ENCODE peak calls at places on chromosomes 6 and 20, in ten cellular contexts. Y is HAP-1; A is adrenal gland; O is Peyer's patch; E is Panc1; T is BE2C; C is CD8-positive, alpha-beta T cell; P is uterus; J is WERI-Rb-1; N is body of pancreas. L is an unnamed sample. For H3K9me3, the result is how much of the 10 kb centered on the place peaks cover.

GRCh38 chr6:13813621-13814175 is 659 bp downstream of the MCUR1 start:
- DNase-seq in Y (peak), A (peak), O (peak), E (no peak), T (peak), C (no peak), P (peak), J (peak), N (peak), L (peak)

GRCh38 chr6:164507197-164507957 is 802.0 kb downstream of the C6orf118 start:
- DNase-seq in Y (no peak), A (no peak), O (no peak), E (no peak), T (no peak), C (no peak), P (peak), J (no peak), N (no peak), L (no peak)

GRCh38 chr6:25173951-25174474 is 105.2 kb upstream of the CARMIL1 start:
- DNase-seq in Y (no peak), A (peak), O (no peak), E (peak), T (no peak), C (no peak), P (no peak), J (no peak), N (no peak), L (no peak)

GRCh38 chr6:42403415-42403814 is 48.3 kb downstream of the TRERF1 start:
- DNase-seq in Y (no peak), A (no peak), O (no peak), E (no peak), T (no peak), C (no peak), P (no peak), J (no peak), N (no peak), L (no peak)

GRCh38 chr6:138662474-138662873 is 111.1 kb upstream of the CCDC28A start:
- DNase-seq in Y (no peak), A (no peak), O (no peak), E (peak), T (no peak), C (no peak), P (no peak), J (no peak), N (no peak), L (no peak)

GRCh38 chr6:87431263-87431662 is 23.5 kb downstream of the CFAP206 start:
- DNase-seq in Y (no peak), A (no peak), O (no peak), E (no peak), T (no peak), C (no peak), P (no peak), J (no peak), N (no peak), L (no peak)

GRCh38 chr6:144055121-144055931 is 40.0 kb downstream of the SF3B5 start:
- DNase-seq in Y (no peak), A (no peak), O (peak), E (no peak), T (no peak), C (no peak), P (no peak), J (no peak), N (no peak), L (no peak)

GRCh38 chr6:149043476-149044130 is 273.9 kb upstream of the TAB2 start:
- DNase-seq in Y (no peak), A (no peak), O (no peak), E (no peak), T (peak), C (no peak), P (no peak), J (peak), N (no peak), L (no peak)

GRCh38 chr6:112911949-112912348 is 564.8 kb downstream of the RFPL4B start:
- DNase-seq in Y (peak), A (no peak), O (no peak), E (no peak), T (no peak), C (no peak), P (no peak), J (no peak), N (no peak), L (no peak)

GRCh38 chr20:4021905-4022304 is 6.5 kb upstream of the RNF24 start:
- DNase-seq in Y (no peak), A (no peak), O (no peak), E (no peak), T (no peak), C (no peak), P (no peak), J (no peak), N (no peak), L (no peak)

DNA sequence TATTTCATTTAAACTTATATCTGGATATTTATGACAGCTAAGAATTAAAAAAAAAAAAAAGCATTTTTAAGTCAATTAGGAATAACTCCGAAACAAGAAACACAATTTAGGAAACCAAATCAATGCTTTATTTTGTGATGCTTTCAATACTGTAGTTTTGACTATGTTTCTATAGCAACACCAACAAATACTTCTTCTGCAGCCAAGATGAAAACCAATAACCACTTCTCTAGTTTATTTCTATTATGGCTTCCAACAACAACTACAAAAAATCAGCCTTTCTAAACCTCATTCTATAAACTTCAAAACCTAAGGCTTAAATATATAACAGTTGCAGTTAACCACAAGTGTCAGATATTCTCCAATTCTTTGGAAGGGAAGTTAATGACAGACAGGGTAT is 81.0 kb downstream of the EPB41L2 start:
- DNase-seq in Y (no peak), A (no peak), O (no peak), E (no peak), T (no peak), C (no peak), P (no peak), J (no peak), N (no peak), L (no peak)
- H3K9me3 ChIP-seq in Y (under half), A (under half), O (under half), E (under half), T (under half), C (under half), P (under half), J (under half), N (under half), L (under half)

DNA sequence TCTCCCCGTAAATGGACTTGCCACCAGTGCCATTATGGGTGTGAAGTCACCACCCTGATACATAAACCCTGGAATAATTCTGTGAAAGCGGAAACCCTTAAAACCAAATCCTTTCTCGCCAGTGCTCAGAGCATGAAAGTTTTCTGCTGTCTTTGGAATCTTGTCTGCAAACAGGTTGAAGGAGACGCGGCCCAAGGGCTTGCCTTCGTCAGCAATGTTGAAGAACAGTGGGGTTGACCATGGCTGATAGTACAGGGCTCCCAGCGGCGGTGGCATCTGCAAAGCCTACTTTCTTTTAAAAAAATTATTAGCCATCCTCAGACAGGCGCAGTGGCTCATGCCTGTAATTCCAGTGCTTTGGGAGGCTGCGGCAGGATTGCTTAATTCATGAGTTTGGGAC is 22.1 kb downstream of the ABHD12 start:
- DNase-seq in Y (no peak), A (no peak), O (no peak), E (no peak), T (no peak), C (no peak), P (no peak), J (no peak), N (no peak), L (no peak)
- H3K9me3 ChIP-seq in Y (under half), A (under half), O (under half), E (under half), T (under half), C (under half), P (under half), J (under half), N (under half), L (under half)

GRCh38 chr20:31919756-31920155 is 32.1 kb downstream of the PDRG1 start:
- DNase-seq in Y (no peak), A (no peak), O (no peak), E (no peak), T (no peak), C (no peak), P (no peak), J (no peak), N (no peak), L (no peak)

GRCh38 chr20:31920275-31920855 is 31.5 kb downstream of the PDRG1 start:
- DNase-seq in Y (no peak), A (no peak), O (no peak), E (no peak), T (no peak), C (no peak), P (no peak), J (no peak), N (no peak), L (no peak)

GRCh38 chr20:31916724-31917123 is 35.1 kb downstream of the PDRG1 start:
- DNase-seq in Y (no peak), A (no peak), O (no peak), E (no peak), T (no peak), C (no peak), P (no peak), J (no peak), N (no peak), L (no peak)

GRCh38 chr20:31915491-31916280 is 36.2 kb downstream of the PDRG1 start:
- DNase-seq in Y (no peak), A (no peak), O (no peak), E (no peak), T (no peak), C (no peak), P (no peak), J (no peak), N (no peak), L (no peak)

GRCh38 chr20:31918471-31919105 is 33.3 kb downstream of the PDRG1 start:
- DNase-seq in Y (no peak), A (no peak), O (no peak), E (no peak), T (no peak), C (no peak), P (no peak), J (no peak), N (no peak), L (no peak)
- H3K9me3 ChIP-seq in Y (under half), A (under half), O (under half), E (under half), T (under half), C (under half), P (under half), J (under half), N (under half), L (under half)

GRCh38 chr20:16111853-16112412 is 461.3 kb downstream of the KIF16B start:
- DNase-seq in Y (no peak), A (no peak), O (no peak), E (no peak), T (no peak), C (no peak), P (no peak), J (no peak), N (no peak), L (no peak)

GRCh38 chr20:16104783-16105182 is 468.5 kb downstream of the KIF16B start:
- DNase-seq in Y (no peak), A (peak), O (no peak), E (no peak), T (peak), C (no peak), P (no peak), J (peak), N (no peak), L (no peak)

GRCh38 chr20:16111132-16111852 is 462.0 kb downstream of the KIF16B start:
- DNase-seq in Y (peak), A (no peak), O (no peak), E (no peak), T (no peak), C (no peak), P (no peak), J (no peak), N (no peak), L (no peak)

GRCh38 chr20:16106191-16106849 is 466.9 kb downstream of the KIF16B start:
- DNase-seq in Y (no peak), A (peak), O (no peak), E (no peak), T (no peak), C (no peak), P (no peak), J (no peak), N (no peak), L (no peak)

GRCh38 chr20:16107172-16107870 is 465.9 kb downstream of the KIF16B start:
- DNase-seq in Y (no peak), A (no peak), O (no peak), E (no peak), T (peak), C (no peak), P (no peak), J (peak), N (no peak), L (no peak)
- H3K9me3 ChIP-seq in Y (under half), A (under half), O (under half), E (under half), T (under half), C (under half), P (under half), J (under half), N (under half), L (under half)

GRCh38 chr6:38531134-38531533 is 108.6 kb downstream of the BTBD9 start:
- DNase-seq in Y (no peak), A (no peak), O (no peak), E (no peak), T (no peak), C (no peak), P (no peak), J (no peak), N (no peak), L (no peak)
- H3K9me3 ChIP-seq in Y (under half), A (under half), O (under half), E (under half), T (under half), C (under half), P (under half), J (under half), N (under half), L (under half)

DNA sequence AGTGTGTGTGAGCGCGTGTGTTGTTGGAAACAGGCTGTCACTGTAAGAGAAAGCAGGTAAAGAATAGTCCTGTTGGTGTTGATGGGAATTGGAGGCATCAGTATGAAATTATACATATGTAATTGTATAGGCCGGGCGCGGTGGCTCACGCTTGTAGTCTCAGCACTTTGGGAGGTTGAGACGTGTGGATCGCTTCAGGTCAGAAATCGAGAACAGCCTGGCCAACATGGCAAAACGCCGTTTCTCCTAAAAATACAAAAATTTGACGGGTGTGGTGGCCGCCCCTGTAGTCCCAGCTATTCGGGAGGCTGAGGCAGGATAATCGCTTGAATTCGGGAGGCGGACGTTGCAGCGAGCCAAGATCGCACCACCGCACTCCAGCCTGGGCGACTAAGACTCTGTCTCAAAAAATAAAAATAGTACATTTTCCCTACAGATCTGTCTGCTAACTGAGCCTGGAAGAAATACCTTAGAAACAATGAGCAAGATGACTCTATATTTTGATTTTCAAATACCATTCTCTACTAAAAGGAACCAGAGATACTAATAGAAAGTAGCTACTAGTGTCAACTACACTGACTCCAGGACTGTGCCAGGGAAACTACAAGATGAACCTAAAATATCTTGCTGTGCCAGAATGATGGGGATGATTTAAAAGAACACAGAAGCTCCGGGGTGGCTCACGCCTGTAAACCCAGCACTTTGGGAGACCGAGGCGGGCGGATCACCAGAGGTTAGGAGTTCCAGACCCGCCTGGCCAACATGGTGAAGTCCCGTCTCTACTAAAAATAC is 110.8 kb downstream of the TRIM27 start:
- DNase-seq in Y (no peak), A (no peak), O (no peak), E (no peak), T (no peak), C (no peak), P (no peak), J (no peak), N (no peak), L (no peak)
- H3K9me3 ChIP-seq in Y (under half), A (under half), O (under half), E (under half), T (under half), C (under half), P (under half), J (under half), N (under half), L (under half)

DNA sequence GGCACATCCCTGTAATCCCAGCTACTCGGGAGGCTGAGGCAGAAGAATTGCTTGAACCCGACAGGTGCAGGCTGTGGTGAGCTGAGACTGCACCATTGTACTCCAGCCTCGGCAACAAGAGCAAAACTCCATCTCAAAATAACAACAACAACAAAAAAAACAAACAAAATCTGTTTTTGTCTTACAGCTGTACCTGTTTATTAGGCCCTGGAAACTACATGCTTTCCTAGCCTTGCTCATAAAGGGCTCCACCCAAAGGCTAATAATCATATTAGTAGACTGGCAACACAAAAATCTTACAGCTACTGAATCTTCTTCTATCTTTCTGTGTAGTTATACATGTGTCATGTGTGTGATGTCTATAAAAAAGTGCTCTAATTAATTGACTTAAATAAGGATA is 503.9 kb upstream of the EYS start:
- DNase-seq in Y (no peak), A (no peak), O (no peak), E (no peak), T (no peak), C (no peak), P (no peak), J (peak), N (no peak), L (no peak)
- H3K9me3 ChIP-seq in Y (under half), A (under half), O (under half), E (under half), T (under half), C (under half), P (under half), J (under half), N (under half), L (under half)

DNA sequence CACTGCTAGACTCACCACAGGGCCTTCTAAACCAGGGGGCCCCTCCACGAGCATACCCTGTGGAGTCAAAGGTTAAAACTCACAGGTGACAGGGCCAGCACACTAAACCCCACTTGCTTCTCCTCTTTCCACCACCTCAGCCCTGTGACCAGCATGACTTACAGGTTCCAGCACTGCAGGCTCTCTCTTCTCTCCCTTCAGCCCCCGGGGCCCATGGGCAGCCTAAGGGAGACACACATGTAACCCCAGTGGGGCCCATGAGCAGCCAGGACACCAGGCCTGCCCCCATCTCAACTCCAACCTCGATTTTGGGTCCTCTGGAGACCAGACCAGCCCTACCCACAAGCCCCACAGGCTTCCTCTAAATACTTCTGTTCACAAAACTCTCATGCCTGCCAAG is 28.0 kb downstream of the HLA-DPB1 start:
- DNase-seq in Y (no peak), A (no peak), O (no peak), E (no peak), T (no peak), C (no peak), P (no peak), J (no peak), N (no peak), L (no peak)
- H3K9me3 ChIP-seq in Y (under half), A (under half), O (under half), E (under half), T (under half), C (under half), P (under half), J (under half), N (under half), L (under half)

GRCh38 chr6:100452998-100453397 is 11.7 kb downstream of the SIM1 start:
- DNase-seq in Y (no peak), A (no peak), O (no peak), E (no peak), T (no peak), C (no peak), P (no peak), J (no peak), N (no peak), L (no peak)
- H3K9me3 ChIP-seq in Y (under half), A (under half), O (under half), E (under half), T (under half), C (under half), P (under half), J (under half), N (under half), L (under half)

L was measured in lung.